ENCODE peak calls at places on chromosomes 5 and 9, in ten cellular contexts. P, X, K, S, Y, O, F, H, D and T are unnamed samples.

GRCh38 chr9:83701769-83702168 is 6.0 kb downstream of the UBQLN1 start:
- DNase-seq in K (peak; percentile 80), Y (no peak), X (no peak), S (no peak), P (peak; percentile 82), F (no peak), D (peak; percentile 61), O (peak; percentile 22), H (peak; percentile 54), T (no peak)

GRCh38 chr5:73376618-73377170 is 71.9 kb downstream of the FOXD1 start:
- DNase-seq in P (peak; percentile 65), K (peak; percentile 81), X (no peak), O (peak; percentile 76), S (no peak), Y (no peak), D (no peak), F (no peak), H (peak; percentile 83), T (no peak)

GRCh38 chr9:78857371-78858225 is 560.7 kb downstream of the PSAT1 start:
- DNase-seq in S (no peak), O (no peak), P (peak; percentile 54), H (no peak), X (no peak), K (no peak), F (no peak), Y (peak; percentile 32), D (no peak), T (no peak)

GRCh38 chr5:179616002-179616594 is 7.4 kb downstream of the HNRNPH1 start:
- DNase-seq in F (no peak), H (no peak), K (no peak), D (no peak), X (peak; percentile 2), Y (no peak), S (no peak), O (no peak), P (no peak), T (no peak)

GRCh38 chr9:98687911-98688310 is 20.8 kb downstream of the GABBR2 start:
- DNase-seq in F (no peak), P (no peak), H (peak; percentile 19), K (no peak), X (no peak), Y (no peak), O (no peak), S (no peak), D (no peak), T (no peak)

GRCh38 chr9:34197280-34197679 is 18.4 kb downstream of the UBAP1 start:
- DNase-seq in O (no peak), X (no peak), H (no peak), Y (no peak), P (no peak), K (no peak), F (no peak), S (no peak), D (no peak), T (no peak)

GRCh38 chr9:97567894-97568202 is 65.3 kb downstream of the TSTD2 start:
- DNase-seq in Y (no peak), H (no peak), X (no peak), O (no peak), F (no peak), K (no peak), P (no peak), S (no peak), D (no peak), T (no peak)

GRCh38 chr5:123802298-123802951 is 290.4 kb downstream of the CSNK1G3 start:
- DNase-seq in S (no peak), X (no peak), H (no peak), D (no peak), O (no peak), F (no peak), Y (no peak), K (no peak), P (no peak), T (no peak)

GRCh38 chr5:106545325-106545724 is 1125.4 kb downstream of the EFNA5 start:
- DNase-seq in Y (no peak), O (no peak), P (peak; percentile 17), S (no peak), F (no peak), H (no peak), D (no peak), K (peak; percentile 55), X (no peak), T (no peak)

GRCh38 chr9:14343948-14344547 is 30.1 kb upstream of the NFIB start:
- DNase-seq in P (no peak), O (no peak), F (no peak), D (no peak), H (no peak), K (no peak), S (no peak), X (no peak), Y (peak; percentile 10), T (no peak)

GRCh38 chr9:88418715-88419540 is 30.7 kb downstream of the SPIN1 start:
- DNase-seq in S (peak; percentile 23), X (no peak), H (no peak), Y (no peak), D (no peak), F (no peak), P (peak; percentile 76), O (no peak), K (peak; percentile 56), T (no peak)

GRCh38 chr5:65299841-65300240 is 181.9 kb downstream of the ADAMTS6 start:
- DNase-seq in P (no peak), H (peak; percentile 97), S (no peak), F (no peak), K (peak; percentile 93), X (no peak), Y (no peak), O (peak; percentile 26), D (no peak), T (no peak)

GRCh38 chr9:137352511-137353222 is 50.6 kb upstream of the NRARP start:
- DNase-seq in Y (peak; percentile 77), P (no peak), S (no peak), F (no peak), O (no peak), D (no peak), K (no peak), X (no peak), H (no peak), T (no peak)

GRCh38 chr9:137353223-137354152 is 51.4 kb upstream of the NRARP start:
- DNase-seq in H (no peak), K (no peak), P (no peak), X (no peak), S (no peak), D (no peak), Y (peak; percentile 84), O (no peak), F (no peak), T (no peak)

GRCh38 chr9:137354153-137354844 is 52.2 kb upstream of the NRARP start:
- DNase-seq in K (no peak), H (no peak), P (no peak), D (no peak), F (no peak), S (no peak), X (no peak), Y (peak; percentile 74), O (no peak), T (no peak)

GRCh38 chr9:137350696-137351584 is 48.9 kb upstream of the NRARP start:
- DNase-seq in K (no peak), X (no peak), P (no peak), D (no peak), H (no peak), F (no peak), S (no peak), Y (peak; percentile 72), O (no peak), T (no peak)

DNA sequence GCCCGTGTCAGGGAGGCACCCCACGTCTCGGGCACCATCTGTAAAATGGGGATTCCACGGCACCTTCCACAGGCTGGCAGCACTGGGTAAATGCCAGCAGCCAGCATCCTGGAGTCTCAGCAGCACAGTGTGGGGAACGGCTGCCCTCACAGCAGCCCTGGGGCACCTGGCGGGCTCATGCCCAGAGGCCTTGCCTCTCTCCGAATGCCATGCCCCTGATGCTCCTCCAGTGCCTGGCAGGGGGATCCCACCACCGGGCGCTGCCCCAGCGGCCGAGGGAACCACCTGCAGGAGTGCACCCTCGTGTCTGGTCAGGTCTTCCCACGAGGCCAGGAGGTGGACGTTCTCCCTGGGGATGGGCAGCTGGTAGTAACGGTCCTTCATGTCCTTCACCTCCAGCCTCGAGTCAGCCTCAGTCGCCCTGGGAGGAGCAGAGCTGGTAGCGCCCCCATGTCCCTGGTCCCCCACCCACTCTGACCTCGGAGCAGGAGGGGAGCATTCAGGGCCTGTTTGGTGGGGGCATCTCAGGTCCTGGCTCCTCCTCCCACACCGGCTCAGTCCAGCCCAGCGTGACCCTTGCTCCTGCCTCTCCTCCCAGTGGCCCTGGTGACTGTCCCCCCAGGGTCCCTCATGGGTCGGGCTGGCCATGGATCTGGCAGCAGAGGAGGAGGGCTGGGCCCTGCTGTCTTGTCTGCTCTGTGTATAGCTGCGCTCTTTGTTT is 49.9 kb upstream of the NRARP start:
- DNase-seq in P (no peak), D (no peak), X (no peak), O (no peak), K (no peak), H (no peak), S (no peak), F (no peak), Y (peak; percentile 77), T (no peak)
- H3K9me3 ChIP-seq in P (peaks cover 23% of the 10 kb centered on the region), D (peaks cover 15% of the 10 kb centered on the region), X (peaks cover 4% of the 10 kb centered on the region), O (peaks cover 22% of the 10 kb centered on the region), K (peaks cover 11% of the 10 kb centered on the region), H (peaks cover 33% of the 10 kb centered on the region), S (no peaks in the 10 kb centered on the region), F (no peaks in the 10 kb centered on the region), Y (peaks cover 8% of the 10 kb centered on the region), T (no peaks in the 10 kb centered on the region)

DNA sequence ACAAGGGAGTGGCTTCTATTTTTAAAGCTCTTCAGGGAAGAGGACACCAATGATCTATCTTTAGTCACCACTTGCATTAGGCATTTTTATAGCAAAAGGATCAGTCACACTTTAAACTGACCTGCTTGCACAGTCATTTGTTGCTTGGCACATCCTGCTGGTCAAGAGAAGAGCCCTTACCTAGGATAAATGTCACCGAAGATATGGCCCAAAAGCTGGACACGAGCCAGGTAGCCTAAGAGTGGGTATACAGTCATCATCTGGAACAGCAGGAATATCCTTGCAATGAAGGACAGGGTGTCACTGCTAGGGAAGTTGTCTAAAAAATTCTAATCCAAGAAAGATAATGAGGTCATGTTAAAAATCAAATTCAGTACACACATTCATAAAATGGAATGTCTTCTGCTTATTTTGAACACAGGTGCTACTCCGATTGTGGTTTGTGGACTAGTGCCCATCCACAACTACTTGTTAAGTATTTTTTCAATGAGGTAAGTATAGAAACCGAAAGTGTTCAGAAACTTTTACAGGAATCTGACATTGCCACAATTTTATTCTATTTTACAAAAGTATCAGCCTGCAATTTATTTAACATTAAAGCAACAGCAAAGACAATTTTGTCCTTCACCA is 78.4 kb downstream of the SLC38A9 start:
- DNase-seq in X (no peak), P (peak; percentile 43), H (peak; percentile 55), Y (no peak), F (no peak), O (peak; percentile 36), S (peak; percentile 75), K (peak; percentile 88), D (peak; percentile 22), T (no peak)
- H3K27ac ChIP-seq in X (peak overlapping the region; percentile 50), P (no peak overlapping the region), H (no peak overlapping the region), Y (peak overlapping the region; percentile 46), F (no peak overlapping the region), O (no peak overlapping the region), S (peak overlapping the region; percentile 89), K (peak overlapping the region; percentile 23), D (no peak overlapping the region), T (no peak overlapping the region)

GRCh38 chr5:1746371-1747078 is 53.1 kb downstream of the MRPL36 start:
- DNase-seq in X (peak; percentile 53), Y (peak; percentile 80), S (no peak), H (no peak), O (no peak), P (no peak), K (no peak), D (no peak), F (no peak), T (no peak)
- H3K9me3 ChIP-seq in X (no peaks in the 10 kb centered on the region), Y (no peaks in the 10 kb centered on the region), S (no peaks in the 10 kb centered on the region), H (no peaks in the 10 kb centered on the region), O (peaks cover 5% of the 10 kb centered on the region), P (peaks cover 6% of the 10 kb centered on the region), K (no peaks in the 10 kb centered on the region), D (no peaks in the 10 kb centered on the region), F (no peaks in the 10 kb centered on the region), T (no peaks in the 10 kb centered on the region)

GRCh38 chr5:139571543-139571942 is 10.4 kb downstream of the UBE2D2 start:
- DNase-seq in X (no peak), P (no peak), O (no peak), D (no peak), F (no peak), K (no peak), H (no peak), S (no peak), Y (no peak), T (no peak)
- H3K27ac ChIP-seq in X (no peak overlapping the region), P (no peak overlapping the region), O (no peak overlapping the region), D (no peak overlapping the region), F (peak overlapping the region; percentile 53), K (no peak overlapping the region), H (no peak overlapping the region), S (peak overlapping the region; percentile 9), Y (no peak overlapping the region), T (no peak overlapping the region)